ENCODE peak calls at places on chromosomes 11 and 22, in nine cellular contexts. D is NCI-H2081, E is uterus, K is fibroblast of lung, R is NCI-H187, Y is NCI-H774, Q is A172, C is AG08395, O is EH. A is an unnamed sample.

GRCh38 chr11:62574363-62575057 is 819 bp upstream of the EEF1G start:
- DNase-seq in E (peak; percentile 64), O (peak; percentile 46), K (no peak), C (peak; percentile 33), D (peak; percentile 44), Y (no peak), R (no peak), Q (no peak), A (no peak)

GRCh38 chr22:47168900-47169800 is 406.7 kb downstream of the TBC1D22A start:
- DNase-seq in Y (no peak), R (no peak), E (no peak), Q (peak; percentile 4), D (no peak), O (peak; percentile 34), K (no peak), C (peak; percentile 46), A (no peak)

GRCh38 chr11:9693801-9694553 is 30.1 kb downstream of the SWAP70 start:
- DNase-seq in O (no peak), K (no peak), D (no peak), Q (no peak), Y (no peak), E (no peak), R (no peak), C (no peak), A (no peak)

GRCh38 chr11:119376197-119376847 is 5.2 kb downstream of the USP2 start:
- DNase-seq in Y (peak; percentile 24), C (no peak), D (peak; percentile 76), K (peak; percentile 36), Q (no peak), E (no peak), O (no peak), R (no peak), A (no peak)

GRCh38 chr11:59216654-59217640 is 4.2 kb upstream of the MPEG1 start:
- DNase-seq in C (peak; percentile 48), Y (no peak), D (no peak), Q (no peak), K (peak; percentile 73), O (peak; percentile 21), R (no peak), E (peak; percentile 74), A (no peak)

GRCh38 chr11:128271401-128271800 is 316.0 kb downstream of the ETS1 start:
- DNase-seq in K (no peak), Q (no peak), E (no peak), O (no peak), R (no peak), C (no peak), D (no peak), Y (no peak), A (no peak)

GRCh38 chr22:50114221-50114981 is 24.6 kb downstream of the MOV10L1 start:
- DNase-seq in Y (no peak), Q (peak; percentile 60), K (peak; percentile 81), E (no peak), C (peak; percentile 82), O (peak; percentile 88), R (no peak), D (no peak), A (peak; percentile 13)

GRCh38 chr11:17413414-17414316 is 25.2 kb upstream of the KCNJ11 start:
- DNase-seq in C (no peak), O (no peak), Y (peak; percentile 96), Q (no peak), K (no peak), E (no peak), R (peak; percentile 62), D (peak; percentile 99), A (no peak)

GRCh38 chr22:38032681-38033521 is 24.3 kb upstream of the PICK1 start:
- DNase-seq in E (peak; percentile 83), K (peak; percentile 82), O (peak; percentile 80), R (no peak), Q (peak; percentile 12), C (peak; percentile 52), Y (no peak), D (no peak), A (peak; percentile 13)

GRCh38 chr22:43592470-43592869 is 180.7 kb downstream of the MPPED1 start:
- DNase-seq in Q (no peak), K (no peak), R (no peak), E (no peak), D (peak; percentile 68), C (no peak), Y (peak; percentile 33), O (no peak), A (no peak)

GRCh38 chr11:119284344-119285157 is 32.4 kb downstream of the MCAM start:
- DNase-seq in D (peak; percentile 21), Y (peak; percentile 1), Q (peak; percentile 32), R (no peak), K (peak; percentile 63), O (peak; percentile 57), E (no peak), C (peak; percentile 49), A (no peak)

GRCh38 chr22:42889290-42889689 is 32.2 kb upstream of the ARFGAP3 start:
- DNase-seq in R (no peak), Y (no peak), Q (no peak), C (no peak), D (no peak), E (no peak), K (no peak), O (no peak), A (no peak)

GRCh38 chr22:30186048-30186447 is 60.5 kb downstream of the LIF start:
- DNase-seq in K (no peak), D (peak; percentile 68), R (no peak), C (no peak), O (no peak), Y (peak; percentile 51), E (no peak), Q (no peak), A (no peak)

GRCh38 chr11:76962583-76963416 is 71.4 kb upstream of the B3GNT6 start:
- DNase-seq in Q (no peak), Y (no peak), O (no peak), C (no peak), D (no peak), R (no peak), E (no peak), K (no peak), A (no peak)

GRCh38 chr11:119120639-119121007 is 757 bp upstream of the HINFP start:
- DNase-seq in Y (no peak), E (peak; percentile 50), R (peak; percentile 44), D (peak; percentile 72), C (no peak), O (peak; percentile 58), K (peak; percentile 69), Q (no peak), A (no peak)

A was measured in NCI-H1694 treated with DMSO at 0.1 percent for 48 hours.